ENCODE peak calls at places on chromosome 21, in ten cellular contexts. V is fibroblast of mammary gland; P is ovary; C is T-helper 1 cell; U is skeletal muscle cell; A is GM04504; X is NCI-H2227 treated with DMSO at 0.1 percent for 48 hours; J is progenitor cell of endocrine pancreas; I is effector memory CD8-positive, alpha-beta T cell; B is COR-L47. M is an unnamed sample.

GRCh38 chr21:39911792-39912191 is 44.6 kb downstream of the PCP4 start:
- DNase-seq in V (no peak), P (no peak), C (no peak), U (no peak), A (no peak), X (peak), J (no peak), I (no peak), B (no peak), M (no peak)

GRCh38 chr21:44258056-44258725 is 3.5 kb downstream of the DNMT3L start:
- DNase-seq in V (no peak), P (no peak), C (no peak), U (no peak), A (no peak), X (no peak), J (no peak), I (no peak), B (no peak), M (no peak)

GRCh38 chr21:37451446-37451845 is 84.9 kb downstream of the DYRK1A start:
- DNase-seq in V (no peak), P (no peak), C (no peak), U (no peak), A (no peak), X (no peak), J (no peak), I (no peak), B (no peak), M (no peak)

GRCh38 chr21:36186506-36187399 is 30.1 kb downstream of the DOP1B start:
- DNase-seq in V (no peak), P (no peak), C (no peak), U (no peak), A (no peak), X (no peak), J (no peak), I (no peak), B (no peak), M (no peak)

GRCh38 chr21:43029785-43030184 is 45.9 kb downstream of the CBS start:
- DNase-seq in V (no peak), P (no peak), C (no peak), U (no peak), A (no peak), X (no peak), J (no peak), I (no peak), B (no peak), M (no peak)

GRCh38 chr21:45531393-45532215 is 10.6 kb downstream of the SLC19A1 start:
- DNase-seq in V (no peak), P (peak), C (no peak), U (no peak), A (no peak), X (no peak), J (no peak), I (no peak), B (no peak), M (no peak)

GRCh38 chr21:33543505-33544129 is 779 bp downstream of the SON start:
- DNase-seq in V (peak), P (peak), C (no peak), U (peak), A (peak), X (no peak), J (peak), I (peak), B (no peak), M (no peak)

GRCh38 chr21:19049567-19049966 is 646.0 kb upstream of the TMPRSS15 start:
- DNase-seq in V (no peak), P (no peak), C (no peak), U (no peak), A (no peak), X (no peak), J (no peak), I (no peak), B (no peak), M (no peak)

GRCh38 chr21:36297938-36298572 is 21.9 kb upstream of the MORC3 start:
- DNase-seq in V (no peak), P (no peak), C (peak), U (no peak), A (no peak), X (no peak), J (no peak), I (peak), B (no peak), M (no peak)

GRCh38 chr21:45959779-45960390 is 21.7 kb upstream of the COL6A1 start:
- DNase-seq in V (no peak), P (no peak), C (no peak), U (no peak), A (no peak), X (no peak), J (no peak), I (no peak), B (no peak), M (no peak)

GRCh38 chr21:45882641-45883040 is 98.9 kb upstream of the COL6A1 start:
- DNase-seq in V (no peak), P (no peak), C (no peak), U (no peak), A (no peak), X (no peak), J (no peak), I (no peak), B (no peak), M (no peak)

GRCh38 chr21:37891953-37892352 is 24.3 kb downstream of the KCNJ6 start:
- DNase-seq in V (no peak), P (no peak), C (no peak), U (no peak), A (no peak), X (no peak), J (no peak), I (no peak), B (no peak), M (no peak)

GRCh38 chr21:44802396-44803153 is 955 bp upstream of the UBE2G2 start:
- DNase-seq in V (no peak), P (no peak), C (no peak), U (no peak), A (no peak), X (peak), J (no peak), I (no peak), B (peak), M (no peak)

GRCh38 chr21:14657241-14658008 is 111.3 kb upstream of the SAMSN1 start:
- DNase-seq in V (no peak), P (no peak), C (no peak), U (no peak), A (no peak), X (no peak), J (no peak), I (no peak), B (no peak), M (no peak)

GRCh38 chr21:42086969-42087368 is 15.9 kb downstream of the UMODL1 start:
- DNase-seq in V (no peak), P (no peak), C (no peak), U (no peak), A (no peak), X (no peak), J (no peak), I (no peak), B (no peak), M (no peak)

GRCh38 chr21:42421018-42421793 is 17.5 kb downstream of the UBASH3A start:
- DNase-seq in V (no peak), P (no peak), C (no peak), U (no peak), A (no peak), X (no peak), J (no peak), I (no peak), B (no peak), M (no peak)

GRCh38 chr21:45004481-45005263 is 64.8 kb downstream of the SLX9 start:
- DNase-seq in V (peak), P (no peak), C (peak), U (no peak), A (no peak), X (no peak), J (no peak), I (no peak), B (no peak), M (no peak)

GRCh38 chr21:36504067-36505058 is 24.4 kb upstream of the CLDN14 start:
- DNase-seq in V (peak), P (peak), C (no peak), U (peak), A (no peak), X (peak), J (no peak), I (peak), B (peak), M (peak)

GRCh38 chr21:45405271-45405818 is 380 bp downstream of the COL18A1 start:
- DNase-seq in V (peak), P (peak), C (no peak), U (no peak), A (no peak), X (no peak), J (no peak), I (no peak), B (no peak), M (no peak)

GRCh38 chr21:27219068-27219467 is 252.2 kb upstream of the ADAMTS5 start:
- DNase-seq in V (peak), P (no peak), C (no peak), U (peak), A (no peak), X (no peak), J (no peak), I (no peak), B (no peak), M (no peak)

GRCh38 chr21:16418211-16418610 is 688.4 kb downstream of the USP25 start:
- DNase-seq in V (peak), P (no peak), C (no peak), U (no peak), A (no peak), X (no peak), J (no peak), I (no peak), B (no peak), M (no peak)

GRCh38 chr21:38760762-38761155 is 45.0 kb upstream of the ETS2 start:
- DNase-seq in V (no peak), P (no peak), C (no peak), U (no peak), A (no peak), X (no peak), J (no peak), I (no peak), B (no peak), M (no peak)

GRCh38 chr21:28111151-28111619 is 881.5 kb downstream of the LTN1 start:
- DNase-seq in V (peak), P (peak), C (no peak), U (peak), A (peak), X (no peak), J (no peak), I (no peak), B (no peak), M (no peak)

GRCh38 chr21:43613755-43614638 is 45.3 kb downstream of the HSF2BP start:
- DNase-seq in V (peak), P (no peak), C (no peak), U (no peak), A (no peak), X (no peak), J (no peak), I (no peak), B (no peak), M (no peak)

GRCh38 chr21:35737899-35738341 is 322.4 kb downstream of the SETD4 start:
- DNase-seq in V (peak), P (no peak), C (no peak), U (peak), A (peak), X (no peak), J (no peak), I (no peak), B (no peak), M (no peak)

GRCh38 chr21:16742116-16742515 is 770.7 kb upstream of the CXADR start:
- DNase-seq in V (no peak), P (peak), C (no peak), U (no peak), A (no peak), X (no peak), J (no peak), I (no peak), B (no peak), M (no peak)

GRCh38 chr21:42941696-42942085 is 16.3 kb upstream of the ERVH48-1 start:
- DNase-seq in V (no peak), P (no peak), C (no peak), U (no peak), A (no peak), X (no peak), J (no peak), I (no peak), B (no peak), M (no peak)

GRCh38 chr21:46624050-46624449 is 11.4 kb upstream of the PRMT2 start:
- DNase-seq in V (no peak), P (no peak), C (no peak), U (no peak), A (no peak), X (no peak), J (no peak), I (no peak), B (no peak), M (no peak)

GRCh38 chr21:39441502-39442475 is 3.8 kb downstream of the LCA5L start:
- DNase-seq in V (peak), P (no peak), C (no peak), U (no peak), A (no peak), X (peak), J (no peak), I (peak), B (peak), M (no peak)

GRCh38 chr21:38289697-38290096 is 32.9 kb downstream of the KCNJ15 start:
- DNase-seq in V (peak), P (no peak), C (no peak), U (peak), A (peak), X (no peak), J (no peak), I (no peak), B (no peak), M (no peak)

GRCh38 chr21:44845418-44846200 is 27.7 kb upstream of the SUMO3 start:
- DNase-seq in V (peak), P (peak), C (peak), U (no peak), A (peak), X (peak), J (peak), I (peak), B (peak), M (no peak)